ENCODE peak calls at places on chromosomes 5 and 9, in four cellular contexts. B is SJSA1, N is NB4, F is GM12878. G is an unnamed sample.

GRCh38 chr5:34806532-34806931 is 32.4 kb upstream of the TTC23L start:
- DNase-seq in B (no peak), N (no peak), F (no peak), G (no peak)

GRCh38 chr5:170861855-170862766 is at the start of gene RANBP17:
- DNase-seq in B (peak), N (no peak), F (no peak), G (peak)

GRCh38 chr5:76850543-76851140 is 828 bp downstream of the S100Z start:
- DNase-seq in B (no peak), N (no peak), F (no peak), G (no peak)

GRCh38 chr9:124800306-124801259 is 23.6 kb downstream of the OLFML2A start:
- DNase-seq in B (no peak), N (no peak), F (no peak), G (no peak)

GRCh38 chr5:179227578-179228311 is 117.5 kb downstream of the ADAMTS2 start:
- DNase-seq in B (peak), N (no peak), F (no peak), G (no peak)

GRCh38 chr5:90161399-90161798 is 248.2 kb downstream of the CETN3 start:
- DNase-seq in B (no peak), N (peak), F (no peak), G (peak)

GRCh38 chr9:33167949-33168535 is 906 bp upstream of the B4GALT1 start:
- DNase-seq in B (no peak), N (peak), F (no peak), G (no peak)

GRCh38 chr5:123664961-123665360 is 153.0 kb downstream of the CSNK1G3 start:
- DNase-seq in B (no peak), N (no peak), F (no peak), G (no peak)

GRCh38 chr5:88761269-88761880 is 121.6 kb downstream of the MEF2C start:
- DNase-seq in B (no peak), N (no peak), F (no peak), G (peak)

GRCh38 chr9:107043886-107044285 is 180.9 kb downstream of the ZNF462 start:
- DNase-seq in B (no peak), N (no peak), F (no peak), G (peak)

GRCh38 chr9:138043061-138043410 is 165.5 kb downstream of the CACNA1B start:
- DNase-seq in B (peak), N (no peak), F (no peak), G (no peak)

GRCh38 chr9:109232449-109232848 is 65.4 kb upstream of the FRRS1L start:
- DNase-seq in B (no peak), N (no peak), F (no peak), G (peak)

GRCh38 chr5:150503977-150504620 is 3.8 kb upstream of the NDST1 start:
- DNase-seq in B (no peak), N (no peak), F (no peak), G (peak)

GRCh38 chr9:121607434-121608248 is 43.8 kb upstream of the DAB2IP start:
- DNase-seq in B (no peak), N (peak), F (no peak), G (peak)

GRCh38 chr5:176844706-176845391 is 34.5 kb downstream of the UNC5A start:
- DNase-seq in B (no peak), N (no peak), F (no peak), G (no peak)

GRCh38 chr5:2299388-2300220 is 416.9 kb upstream of the IRX4 start:
- DNase-seq in B (no peak), N (no peak), F (no peak), G (no peak)

GRCh38 chr5:55671975-55672374 is 40.1 kb downstream of the SLC38A9 start:
- DNase-seq in B (no peak), N (no peak), F (no peak), G (peak)

GRCh38 chr5:63375851-63376250 is 586.4 kb downstream of the HTR1A start:
- DNase-seq in B (no peak), N (no peak), F (no peak), G (no peak)

GRCh38 chr5:1859099-1859498 is 23.6 kb downstream of the IRX4 start:
- DNase-seq in B (no peak), N (no peak), F (no peak), G (no peak)

GRCh38 chr5:123119334-123119986 is 30.4 kb downstream of the PRDM6 start:
- DNase-seq in B (peak), N (peak), F (no peak), G (peak)

GRCh38 chr5:119345861-119346260 is 10.0 kb upstream of the TNFAIP8 start:
- DNase-seq in B (no peak), N (peak), F (no peak), G (no peak)

GRCh38 chr5:93681432-93681831 is 60.0 kb downstream of the POU5F2 start:
- DNase-seq in B (no peak), N (no peak), F (no peak), G (no peak)

GRCh38 chr5:140296289-140296688 is 6.6 kb downstream of the PFDN1 start:
- DNase-seq in B (no peak), N (no peak), F (no peak), G (peak)

GRCh38 chr5:140295414-140295813 is 7.5 kb downstream of the PFDN1 start:
- DNase-seq in B (peak), N (peak), F (no peak), G (peak)

GRCh38 chr5:140294753-140295152 is 8.1 kb downstream of the PFDN1 start:
- DNase-seq in B (no peak), N (no peak), F (no peak), G (no peak)

GRCh38 chr5:140293091-140293996 is 9.6 kb downstream of the PFDN1 start:
- DNase-seq in B (no peak), N (peak), F (no peak), G (peak)

DNA sequence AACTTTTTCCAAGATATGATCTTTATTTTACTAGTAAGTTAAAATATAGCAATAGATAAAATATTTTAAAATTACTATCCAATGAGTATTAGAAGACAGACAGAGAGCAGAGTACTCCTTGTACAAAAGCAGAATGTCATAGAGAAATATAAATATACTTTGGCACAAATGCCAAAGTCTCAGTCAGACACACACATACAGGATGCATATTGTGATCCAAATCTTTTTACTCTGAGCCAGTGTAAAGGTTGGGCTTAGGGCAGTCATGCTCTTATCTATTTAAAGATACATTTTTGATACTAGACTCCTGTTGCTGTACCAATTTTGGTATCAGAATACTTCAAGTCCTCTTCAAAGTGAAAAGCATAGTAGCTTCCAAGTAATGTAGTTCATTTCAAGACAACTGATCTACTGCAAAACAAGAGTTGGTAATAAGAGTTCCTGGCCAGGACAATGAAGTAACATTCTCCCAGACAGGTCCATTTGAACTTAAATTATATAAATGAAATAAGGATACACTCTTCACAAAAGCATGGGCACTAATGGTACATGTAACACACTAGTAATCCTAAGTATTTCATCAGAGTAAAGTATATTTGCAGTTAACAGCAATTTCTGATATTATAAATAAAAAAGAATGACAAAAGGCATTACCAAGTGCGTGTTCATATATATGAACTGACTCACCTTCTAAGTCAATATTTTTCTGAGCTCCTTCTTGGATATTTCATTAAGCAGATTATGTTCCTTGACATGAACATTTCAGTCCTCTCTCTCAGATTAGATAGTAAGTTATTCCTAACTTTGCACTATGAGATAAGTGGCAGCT is 10.5 kb downstream of the PFDN1 start:
- DNase-seq in B (no peak), N (no peak), F (no peak), G (peak)
- H3K4me3 ChIP-seq in B (no peak), N (no peak), F (no peak), G (no peak)

GRCh38 chr9:133955821-133956411 is 36.2 kb downstream of the VAV2 start:
- DNase-seq in B (no peak), N (peak), F (no peak), G (peak)
- H3K4me3 ChIP-seq in B (no peak), N (no peak), F (peak), G (peak)

GRCh38 chr5:58759745-58760144 is 176.9 kb downstream of the RAB3C start:
- DNase-seq in B (no peak), N (peak), F (peak), G (peak)
- H3K4me3 ChIP-seq in B (no peak), N (peak), F (peak), G (peak)

GRCh38 chr5:14258840-14259239 is 115.7 kb downstream of the TRIO start:
- DNase-seq in B (no peak), N (no peak), F (no peak), G (no peak)

GRCh38 chr5:14261237-14261636 is 118.1 kb downstream of the TRIO start:
- DNase-seq in B (no peak), N (no peak), F (no peak), G (no peak)

GRCh38 chr5:14257995-14258403 is 114.9 kb downstream of the TRIO start:
- DNase-seq in B (no peak), N (no peak), F (peak), G (no peak)

GRCh38 chr5:14261856-14262611 is 118.9 kb downstream of the TRIO start:
- DNase-seq in B (no peak), N (no peak), F (no peak), G (no peak)

DNA sequence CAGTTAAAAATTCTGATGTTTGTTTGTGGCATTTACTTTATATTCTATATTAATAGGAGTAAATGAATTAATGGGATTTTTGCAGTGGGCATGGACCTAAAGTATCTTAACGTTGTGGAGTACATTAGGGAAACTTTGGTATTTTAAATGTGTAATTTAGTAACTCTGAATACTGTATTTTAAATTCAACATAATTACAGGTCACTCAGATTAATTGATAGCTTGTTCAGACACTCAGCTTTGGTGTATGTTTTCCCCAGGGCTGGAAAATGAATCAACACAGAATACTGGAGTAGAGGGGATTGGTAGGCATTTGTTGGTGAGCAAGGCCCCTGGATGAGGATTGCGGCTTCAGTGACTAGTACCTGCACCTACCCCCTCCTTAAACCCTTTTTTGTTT is 117.5 kb downstream of the TRIO start:
- DNase-seq in B (no peak), N (no peak), F (no peak), G (no peak)
- H3K4me3 ChIP-seq in B (no peak), N (no peak), F (no peak), G (no peak)

GRCh38 chr5:154611341-154611767 is 133.3 kb upstream of the HAND1 start:
- DNase-seq in B (no peak), N (no peak), F (no peak), G (peak)
- H3K4me3 ChIP-seq in B (no peak), N (no peak), F (no peak), G (peak)

G was measured in fibroblast of the aortic adventitia.